ENCODE peak calls at places on chromosomes 12 and 14, in nine cellular contexts. W, X, U, E, R, M, J, H and Z are unnamed samples.

GRCh38 chr14:103628221-103628683 is 759 bp upstream of the KLC1 start:
- DNase-seq in W (peak; percentile 51), X (peak; percentile 69), U (peak; percentile 83), E (peak; percentile 64), R (peak; percentile 72), M (no peak), J (peak; percentile 69), H (peak; percentile 68), Z (peak; percentile 71)

GRCh38 chr14:61444215-61444768 is 122.9 kb downstream of the PRKCH start:
- DNase-seq in W (no peak), X (no peak), U (no peak), E (no peak), R (no peak), M (no peak), J (no peak), H (no peak), Z (no peak)

GRCh38 chr12:82176761-82177490 is 181.3 kb downstream of the CCDC59 start:
- DNase-seq in W (no peak), X (no peak), U (no peak), E (no peak), R (no peak), M (no peak), J (no peak), H (no peak), Z (no peak)

GRCh38 chr12:2960996-2961616 is 1.9 kb downstream of the TEAD4 start:
- DNase-seq in W (no peak), X (no peak), U (no peak), E (no peak), R (peak; percentile 48), M (no peak), J (no peak), H (no peak), Z (no peak)

GRCh38 chr12:44972746-44973421 is 78.0 kb downstream of the DBX2 start:
- DNase-seq in W (no peak), X (no peak), U (peak; percentile 34), E (no peak), R (peak; percentile 5), M (peak; percentile 16), J (no peak), H (no peak), Z (no peak)

GRCh38 chr12:98644433-98644711 is 216 bp downstream of the IKBIP start:
- DNase-seq in W (no peak), X (no peak), U (peak; percentile 83), E (no peak), R (no peak), M (no peak), J (no peak), H (no peak), Z (no peak)

GRCh38 chr12:109466821-109467220 is 10.3 kb downstream of the KCTD10 start:
- DNase-seq in W (no peak), X (no peak), U (no peak), E (no peak), R (no peak), M (no peak), J (no peak), H (no peak), Z (no peak)

GRCh38 chr14:68104518-68104917 is 284.9 kb downstream of the RAD51B start:
- DNase-seq in W (no peak), X (no peak), U (peak; percentile 66), E (no peak), R (no peak), M (peak; percentile 13), J (no peak), H (no peak), Z (no peak)

GRCh38 chr12:127500513-127500912 is 766.5 kb upstream of the TMEM132C start:
- DNase-seq in W (no peak), X (no peak), U (no peak), E (no peak), R (no peak), M (no peak), J (no peak), H (no peak), Z (no peak)

GRCh38 chr12:90237841-90238240 is 529.2 kb upstream of the ATP2B1 start:
- DNase-seq in W (no peak), X (no peak), U (no peak), E (no peak), R (no peak), M (no peak), J (no peak), H (no peak), Z (no peak)

GRCh38 chr12:27272375-27273028 is 28.4 kb downstream of the STK38L start:
- DNase-seq in W (no peak), X (no peak), U (no peak), E (no peak), R (peak; percentile 87), M (peak; percentile 43), J (no peak), H (peak; percentile 30), Z (peak; percentile 45)

GRCh38 chr14:80213602-80214001 is 2.3 kb upstream of the DIO2 start:
- DNase-seq in W (no peak), X (no peak), U (peak; percentile 86), E (no peak), R (peak; percentile 39), M (peak; percentile 47), J (no peak), H (peak; percentile 24), Z (no peak)

GRCh38 chr12:127548123-127548553 is 718.8 kb upstream of the TMEM132C start:
- DNase-seq in W (no peak), X (no peak), U (no peak), E (no peak), R (no peak), M (no peak), J (no peak), H (no peak), Z (no peak)

GRCh38 chr12:31234955-31235867 is 90.7 kb downstream of the SINHCAF start:
- DNase-seq in W (no peak), X (no peak), U (peak; percentile 58), E (no peak), R (peak; percentile 36), M (peak; percentile 7), J (no peak), H (peak; percentile 68), Z (peak; percentile 35)

GRCh38 chr14:61653507-61653906 is 41.8 kb upstream of the HIF1A start:
- DNase-seq in W (no peak), X (no peak), U (peak; percentile 21), E (no peak), R (peak; percentile 92), M (no peak), J (peak; percentile 13), H (no peak), Z (peak; percentile 24)

GRCh38 chr12:2286461-2287131 is 233.8 kb downstream of the CACNA1C start:
- DNase-seq in W (no peak), X (no peak), U (no peak), E (no peak), R (no peak), M (no peak), J (no peak), H (no peak), Z (no peak)

GRCh38 chr14:73153272-73153671 is 17.0 kb downstream of the PSEN1 start:
- DNase-seq in W (no peak), X (no peak), U (no peak), E (no peak), R (no peak), M (no peak), J (no peak), H (no peak), Z (no peak)

GRCh38 chr14:68886109-68886434 is 93.0 kb downstream of the ACTN1 start:
- DNase-seq in W (no peak), X (no peak), U (no peak), E (no peak), R (peak; percentile 24), M (no peak), J (no peak), H (no peak), Z (no peak)

GRCh38 chr12:133080619-133081407 is at the start of gene ZNF140:
- DNase-seq in W (peak; percentile 89), X (peak; percentile 95), U (peak; percentile 98), E (peak; percentile 92), R (peak; percentile 98), M (peak; percentile 94), J (peak; percentile 93), H (peak; percentile 95), Z (peak; percentile 95)
- H3K9me3 ChIP-seq in W (peaks cover 83% of the 10 kb centered on the region), X (peaks cover 67% of the 10 kb centered on the region), U (peaks cover 89% of the 10 kb centered on the region), E (peaks cover 73% of the 10 kb centered on the region), R (no peaks in the 10 kb centered on the region), M (peaks cover 76% of the 10 kb centered on the region), J (peaks cover 44% of the 10 kb centered on the region), H (peaks cover 3% of the 10 kb centered on the region), Z (peaks cover 64% of the 10 kb centered on the region)

GRCh38 chr12:22631863-22632463 is 7.0 kb downstream of the ETNK1 start:
- DNase-seq in W (no peak), X (no peak), U (no peak), E (no peak), R (peak; percentile 26), M (no peak), J (no peak), H (no peak), Z (no peak)
- TF ChIP-seq CTCF in W (peak; percentile 29), X (peak; percentile 42), U (peak; percentile 78), E (peak; percentile 60), R (no peak), M (peak; percentile 21), J (peak; percentile 24), H (peak; percentile 58), Z (peak; percentile 35)

GRCh38 chr12:111685811-111686573 is at the start of the genes ACAD10 and BRAP:
- DNase-seq in W (peak; percentile 83), X (peak; percentile 92), U (peak; percentile 97), E (peak; percentile 85), R (peak; percentile 98), M (peak; percentile 89), J (peak; percentile 92), H (peak; percentile 94), Z (peak; percentile 94)
- TF ChIP-seq POLR2A in W (peak; percentile 51), X (peak; percentile 70), U (peak; percentile 93), E (peak; percentile 74), R (peak; percentile 97), M (peak; percentile 95), J (peak; percentile 47), H (peak; percentile 72), Z (peak; percentile 70)

GRCh38 chr14:97366400-97366799 is 569.2 kb downstream of the VRK1 start:
- DNase-seq in W (no peak), X (no peak), U (no peak), E (no peak), R (no peak), M (no peak), J (no peak), H (no peak), Z (no peak)

GRCh38 chr14:97367278-97367677 is 570.1 kb downstream of the VRK1 start:
- DNase-seq in W (no peak), X (no peak), U (no peak), E (no peak), R (no peak), M (no peak), J (no peak), H (no peak), Z (no peak)

GRCh38 chr14:97368900-97369564 is 571.9 kb downstream of the VRK1 start:
- DNase-seq in W (no peak), X (no peak), U (no peak), E (no peak), R (no peak), M (no peak), J (no peak), H (no peak), Z (no peak)

DNA sequence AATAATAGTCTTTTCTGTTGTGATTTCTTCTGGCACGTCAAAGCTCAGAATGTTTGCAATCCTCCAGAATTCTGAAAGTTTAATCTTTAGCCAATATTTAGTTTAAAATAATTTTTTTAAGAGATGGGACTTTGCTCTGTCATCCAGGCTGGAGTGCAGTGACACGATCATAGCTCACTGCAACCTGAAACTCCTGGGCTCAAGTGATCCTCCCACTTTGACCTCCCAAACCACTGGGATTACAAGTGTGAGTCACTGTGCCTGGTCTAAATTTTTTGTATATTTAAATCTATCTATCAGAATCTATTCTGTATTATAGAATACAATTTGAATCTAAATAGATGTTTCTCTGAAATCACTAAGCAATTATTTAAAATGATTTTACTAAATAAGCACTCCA is 572.7 kb downstream of the VRK1 start:
- DNase-seq in W (no peak), X (no peak), U (no peak), E (no peak), R (no peak), M (no peak), J (no peak), H (no peak), Z (no peak)
- H3K9me3 ChIP-seq in W (peaks cover 10% of the 10 kb centered on the region), X (no peaks in the 10 kb centered on the region), U (no peaks in the 10 kb centered on the region), E (no peaks in the 10 kb centered on the region), R (peaks cover 5% of the 10 kb centered on the region), M (peaks cover 9% of the 10 kb centered on the region), J (no peaks in the 10 kb centered on the region), H (no peaks in the 10 kb centered on the region), Z (no peaks in the 10 kb centered on the region)